ENCODE peak calls at places on chromosomes 12 and 14, in four cellular contexts. V, B, R and Y are unnamed samples.

GRCh38 chr14:90698379-90698869 is 117.8 kb downstream of the TTC7B start:
- DNase-seq in V (no peak), B (no peak), R (peak; percentile 41), Y (no peak)

GRCh38 chr12:117499759-117500485 is 138.5 kb upstream of the NOS1 start:
- DNase-seq in V (no peak), B (no peak), R (no peak), Y (no peak)

GRCh38 chr14:88986146-88986841 is 161.8 kb downstream of the TTC8 start:
- DNase-seq in V (peak; percentile 0), B (peak; percentile 31), R (peak; percentile 53), Y (peak; percentile 74)

GRCh38 chr12:5796171-5797091 is 148.6 kb downstream of the ANO2 start:
- DNase-seq in V (peak; percentile 21), B (no peak), R (peak; percentile 84), Y (peak; percentile 22)

GRCh38 chr12:6943719-6944380 is at the start of the genes C12orf57 and RNU7-1:
- DNase-seq in V (peak; percentile 86), B (peak; percentile 96), R (peak; percentile 89), Y (peak; percentile 91)

GRCh38 chr14:75299064-75299463 is 20.4 kb downstream of the FOS start:
- DNase-seq in V (peak; percentile 43), B (no peak), R (peak; percentile 60), Y (no peak)

GRCh38 chr12:3728686-3729085 is 24.2 kb downstream of the CRACR2A start:
- DNase-seq in V (no peak), B (no peak), R (no peak), Y (no peak)

GRCh38 chr12:76284816-76285750 is 63.1 kb downstream of the BBS10 start:
- DNase-seq in V (peak; percentile 24), B (no peak), R (peak; percentile 27), Y (peak; percentile 14)

GRCh38 chr14:105281354-105282097 is 19.3 kb downstream of the BRF1 start:
- DNase-seq in V (peak; percentile 20), B (no peak), R (peak; percentile 81), Y (peak; percentile 54)

GRCh38 chr12:122834229-122834920 is 882 bp upstream of the HIP1R start:
- DNase-seq in V (peak; percentile 67), B (peak; percentile 35), R (peak; percentile 83), Y (peak; percentile 74)

GRCh38 chr12:17108877-17109520 is 503.0 kb upstream of the LMO3 start:
- DNase-seq in V (peak; percentile 52), B (no peak), R (no peak), Y (peak; percentile 62)

GRCh38 chr14:88323086-88323519 is at the start of gene KCNK10:
- DNase-seq in V (no peak), B (no peak), R (no peak), Y (no peak)

GRCh38 chr12:76764856-76765255 is 941 bp downstream of the ZDHHC17 start:
- DNase-seq in V (no peak), B (no peak), R (peak; percentile 29), Y (peak; percentile 18)

GRCh38 chr14:102063808-102064429 is 22.9 kb downstream of the HSP90AA1 start:
- DNase-seq in V (no peak), B (no peak), R (no peak), Y (no peak)

DNA sequence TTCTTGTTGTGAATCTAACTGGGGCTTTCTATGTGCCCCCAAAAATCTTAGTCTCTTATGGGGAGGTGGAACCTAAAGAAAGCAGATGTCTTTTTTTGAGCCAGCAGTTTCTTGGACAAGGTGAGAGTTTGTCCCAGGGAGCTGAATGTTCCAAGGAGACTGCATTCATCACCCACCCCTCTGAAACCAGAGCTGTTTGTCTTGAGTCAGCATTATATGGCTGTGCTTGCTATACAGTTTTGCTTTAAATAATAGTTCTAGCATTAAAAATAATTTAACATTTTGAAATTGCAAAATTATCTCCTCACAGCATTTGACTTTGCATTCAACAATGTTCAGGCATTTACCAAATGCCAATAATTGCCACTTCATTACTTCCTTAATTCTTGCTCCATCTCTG is 813.3 kb downstream of the BCL11B start:
- DNase-seq in V (no peak), B (no peak), R (no peak), Y (no peak)
- H3K9me2 ChIP-seq in V (no peaks in the 10 kb centered on the region), B (no peaks in the 10 kb centered on the region), R (no peaks in the 10 kb centered on the region), Y (no peaks in the 10 kb centered on the region)

GRCh38 chr12:100151769-100152168 is 9.1 kb upstream of the BLTP3B start:
- DNase-seq in V (no peak), B (no peak), R (no peak), Y (no peak)
- H3K9me2 ChIP-seq in V (no peaks in the 10 kb centered on the region), B (no peaks in the 10 kb centered on the region), R (no peaks in the 10 kb centered on the region), Y (no peaks in the 10 kb centered on the region)

GRCh38 chr12:2255301-2255700 is 202.5 kb downstream of the CACNA1C start:
- DNase-seq in V (no peak), B (no peak), R (no peak), Y (no peak)
- H3K9me2 ChIP-seq in V (no peaks in the 10 kb centered on the region), B (no peaks in the 10 kb centered on the region), R (no peaks in the 10 kb centered on the region), Y (no peaks in the 10 kb centered on the region)

GRCh38 chr12:91922139-91922538 is 223.5 kb downstream of the BTG1 start:
- DNase-seq in V (no peak), B (no peak), R (no peak), Y (no peak)

GRCh38 chr12:91921555-91921954 is 224.1 kb downstream of the BTG1 start:
- DNase-seq in V (no peak), B (no peak), R (no peak), Y (no peak)

GRCh38 chr12:91923864-91924263 is 221.8 kb downstream of the BTG1 start:
- DNase-seq in V (no peak), B (no peak), R (no peak), Y (no peak)

GRCh38 chr12:91920740-91921139 is 224.9 kb downstream of the BTG1 start:
- DNase-seq in V (no peak), B (no peak), R (no peak), Y (no peak)

DNA sequence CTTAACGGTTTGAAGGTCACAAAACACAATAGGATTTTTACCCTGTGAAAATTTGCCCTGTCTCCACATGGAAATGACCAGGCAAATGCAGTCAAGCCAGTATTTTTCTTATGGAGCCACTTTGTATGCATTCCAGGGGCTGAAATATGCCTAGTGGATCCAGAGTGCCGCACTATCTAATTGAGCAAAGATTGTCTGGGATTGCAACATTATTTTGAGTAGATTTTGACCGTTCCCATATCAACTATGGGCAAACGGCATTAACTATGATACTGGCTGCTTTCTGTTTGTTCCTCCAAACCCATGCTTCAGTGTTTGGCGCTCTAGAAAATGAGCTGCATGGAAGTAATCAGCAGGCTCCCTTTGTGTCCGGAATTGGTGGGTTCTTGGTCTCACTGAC is 223.0 kb downstream of the BTG1 start:
- DNase-seq in V (no peak), B (no peak), R (no peak), Y (no peak)
- H3K9me2 ChIP-seq in V (no peaks in the 10 kb centered on the region), B (no peaks in the 10 kb centered on the region), R (no peaks in the 10 kb centered on the region), Y (no peaks in the 10 kb centered on the region)

DNA sequence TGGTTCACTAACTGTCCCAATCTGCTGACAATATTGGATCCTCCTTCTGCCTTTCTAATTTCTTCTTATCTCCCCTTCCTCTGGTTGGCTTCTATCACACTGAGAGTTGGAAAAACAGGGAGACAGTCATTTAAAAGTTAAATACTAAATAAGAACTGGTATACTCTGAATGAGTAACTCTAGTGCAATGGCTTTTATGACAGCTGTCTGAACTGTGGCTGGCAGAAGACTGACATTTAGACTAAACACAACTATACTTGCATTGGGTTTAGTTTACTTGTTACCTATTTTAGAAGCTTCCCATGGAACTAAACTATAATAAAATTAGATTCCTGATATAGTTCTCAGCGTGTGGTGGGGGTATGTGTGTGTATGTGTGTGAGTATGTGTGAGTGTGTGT is 7.9 kb upstream of the MAGOHB start:
- DNase-seq in V (no peak), B (no peak), R (no peak), Y (no peak)
- H3K9me2 ChIP-seq in V (no peaks in the 10 kb centered on the region), B (no peaks in the 10 kb centered on the region), R (no peaks in the 10 kb centered on the region), Y (no peaks in the 10 kb centered on the region)

GRCh38 chr12:47767197-47767724 is 5.8 kb upstream of the SLC48A1 start:
- DNase-seq in V (no peak), B (peak; percentile 52), R (peak; percentile 41), Y (peak; percentile 64)

GRCh38 chr12:47766496-47767196 is 6.4 kb upstream of the SLC48A1 start:
- DNase-seq in V (no peak), B (no peak), R (no peak), Y (no peak)

GRCh38 chr12:47762850-47763440 is 4.3 kb upstream of the RAPGEF3 start:
- DNase-seq in V (no peak), B (no peak), R (no peak), Y (no peak)

GRCh38 chr12:47758834-47759690 is at the start of gene RAPGEF3:
- DNase-seq in V (peak; percentile 86), B (no peak), R (peak; percentile 90), Y (peak; percentile 87)

GRCh38 chr12:47763481-47764344 is 5.0 kb upstream of the RAPGEF3 start:
- DNase-seq in V (peak; percentile 84), B (no peak), R (no peak), Y (no peak)
- H3K9me2 ChIP-seq in V (no peaks in the 10 kb centered on the region), B (no peaks in the 10 kb centered on the region), R (no peaks in the 10 kb centered on the region), Y (no peaks in the 10 kb centered on the region)